ENCODE peak calls at places on chromosomes 5 and 9, in four cellular contexts. C is NCI-H146, X is EH, K is AG08395. L is an unnamed sample.

GRCh38 chr5:80569086-80569960 is 757 bp downstream of the ANKRD34B start:
- DNase-seq in C (peak), X (no peak), K (no peak), L (no peak)

GRCh38 chr5:102975457-102976182 is 144.3 kb downstream of the GIN1 start:
- DNase-seq in C (no peak), X (peak), K (peak), L (peak)

GRCh38 chr5:150627731-150628545 is 12.5 kb upstream of the SYNPO start:
- DNase-seq in C (no peak), X (peak), K (peak), L (peak)

GRCh38 chr5:98905857-98906688 is 22.7 kb downstream of the CHD1 start:
- DNase-seq in C (peak), X (peak), K (peak), L (peak)

GRCh38 chr5:72280655-72281069 is 39.4 kb downstream of the MRPS27 start:
- DNase-seq in C (no peak), X (peak), K (peak), L (peak)

GRCh38 chr5:159003045-159004030 is 96.4 kb downstream of the EBF1 start:
- DNase-seq in C (no peak), X (peak), K (peak), L (peak)

GRCh38 chr5:72722792-72723402 is 93.6 kb upstream of the TNPO1 start:
- DNase-seq in C (no peak), X (no peak), K (no peak), L (no peak)

GRCh38 chr5:40603378-40603777 is 76.3 kb upstream of the PTGER4 start:
- DNase-seq in C (no peak), X (peak), K (no peak), L (no peak)

GRCh38 chr9:68698943-68699509 is 6.0 kb upstream of the PIP5K1B start:
- DNase-seq in C (no peak), X (no peak), K (no peak), L (no peak)

GRCh38 chr9:124149992-124150391 is 107.8 kb upstream of the NEK6 start:
- DNase-seq in C (no peak), X (peak), K (peak), L (peak)

GRCh38 chr5:111072949-111073682 is 1.6 kb downstream of the TSLP start:
- DNase-seq in C (peak), X (peak), K (peak), L (peak)

GRCh38 chr5:73233053-73233460 is 60.1 kb downstream of the TMEM174 start:
- DNase-seq in C (no peak), X (no peak), K (no peak), L (no peak)

GRCh38 chr5:126998201-126998631 is 32.1 kb downstream of the MARCHF3 start:
- DNase-seq in C (no peak), X (peak), K (no peak), L (peak)

GRCh38 chr5:105817906-105818305 is 1852.8 kb downstream of the EFNA5 start:
- DNase-seq in C (no peak), X (no peak), K (no peak), L (no peak)

GRCh38 chr5:113514263-113514590 is 733 bp downstream of the YTHDC2 start:
- DNase-seq in C (peak), X (peak), K (no peak), L (peak)

GRCh38 chr5:77180167-77181081 is 30.1 kb upstream of the PDE8B start:
- DNase-seq in C (peak), X (peak), K (peak), L (peak)

GRCh38 chr9:14159440-14160222 is 154.3 kb downstream of the NFIB start:
- DNase-seq in C (peak), X (no peak), K (no peak), L (peak)

GRCh38 chr5:141363952-141364660 is at the start of gene PCDHGA5:
- DNase-seq in C (no peak), X (peak), K (peak), L (peak)

GRCh38 chr5:122738088-122738487 is 36.8 kb upstream of the SNX2 start:
- DNase-seq in C (no peak), X (no peak), K (no peak), L (no peak)

GRCh38 chr9:127538849-127539258 is 73.2 kb upstream of the STXBP1 start:
- DNase-seq in C (no peak), X (peak), K (peak), L (peak)

GRCh38 chr5:174071484-174071883 is 26.0 kb downstream of the NSG2 start:
- DNase-seq in C (no peak), X (no peak), K (no peak), L (no peak)

GRCh38 chr5:112691758-112692157 is 45.9 kb upstream of the APC start:
- DNase-seq in C (peak), X (peak), K (no peak), L (peak)

GRCh38 chr5:94130077-94130476 is 388.7 kb upstream of the POU5F2 start:
- DNase-seq in C (no peak), X (no peak), K (no peak), L (no peak)

GRCh38 chr5:149141957-149142851 is 911 bp downstream of the ABLIM3 start:
- DNase-seq in C (no peak), X (peak), K (peak), L (peak)

GRCh38 chr9:23587433-23587832 is 238.6 kb downstream of the ELAVL2 start:
- DNase-seq in C (no peak), X (no peak), K (peak), L (no peak)

GRCh38 chr5:142499591-142500384 is 175.0 kb upstream of the SPRY4 start:
- DNase-seq in C (no peak), X (peak), K (no peak), L (peak)

GRCh38 chr5:93017854-93018253 is 563.2 kb downstream of the NR2F1-AS1 start:
- DNase-seq in C (no peak), X (peak), K (peak), L (peak)

GRCh38 chr5:141199359-141200235 is at the start of gene PCDHB11:
- DNase-seq in C (peak), X (no peak), K (no peak), L (no peak)

GRCh38 chr5:6434737-6435136 is 13.9 kb upstream of the UBE2QL1 start:
- DNase-seq in C (peak), X (no peak), K (no peak), L (no peak)

GRCh38 chr5:16713386-16713928 is 96.7 kb upstream of the RETREG1 start:
- DNase-seq in C (peak), X (peak), K (peak), L (peak)

GRCh38 chr9:130262061-130262745 is 3.4 kb upstream of the HMCN2 start:
- DNase-seq in C (no peak), X (no peak), K (no peak), L (no peak)

L was measured in foreskin fibroblast.